ENCODE peak calls at places on chromosomes 1 and 21, in four cellular contexts. O is lower leg skin, L is heart left ventricle, B is H54. Z is an unnamed sample.

GRCh38 chr1:64137569-64137936 is 65.9 kb upstream of the UBE2U start:
- DNase-seq in O (no peak), L (no peak), B (no peak), Z (no peak)

GRCh38 chr21:21188513-21189188 is 190.4 kb downstream of the NCAM2 start:
- DNase-seq in O (no peak), L (no peak), B (no peak), Z (no peak)

GRCh38 chr1:116806245-116806644 is 52.0 kb downstream of the CD2 start:
- DNase-seq in O (no peak), L (no peak), B (no peak), Z (no peak)

GRCh38 chr1:190124068-190124467 is 353.6 kb downstream of the BRINP3 start:
- DNase-seq in O (no peak), L (no peak), B (no peak), Z (no peak)

GRCh38 chr21:16258834-16259611 is 529.2 kb downstream of the USP25 start:
- DNase-seq in O (no peak), L (no peak), B (no peak), Z (no peak)

GRCh38 chr1:116740726-116741125 is 13.5 kb upstream of the CD2 start:
- DNase-seq in O (no peak), L (no peak), B (no peak), Z (no peak)

GRCh38 chr1:211323156-211324063 is 3.2 kb upstream of the TRAF5 start:
- DNase-seq in O (peak), L (peak), B (peak), Z (peak)

GRCh38 chr1:89606227-89606945 is 26.5 kb upstream of the LRRC8C start:
- DNase-seq in O (no peak), L (no peak), B (no peak), Z (no peak)

GRCh38 chr1:9302745-9303524 is 10.2 kb downstream of the SPSB1 start:
- DNase-seq in O (no peak), L (peak), B (peak), Z (no peak)

GRCh38 chr1:16120411-16120810 is 35.5 kb downstream of the EPHA2 start:
- DNase-seq in O (no peak), L (no peak), B (no peak), Z (no peak)

GRCh38 chr1:150066838-150067183 is 765 bp upstream of the VPS45 start:
- DNase-seq in O (peak), L (peak), B (no peak), Z (peak)

DNA sequence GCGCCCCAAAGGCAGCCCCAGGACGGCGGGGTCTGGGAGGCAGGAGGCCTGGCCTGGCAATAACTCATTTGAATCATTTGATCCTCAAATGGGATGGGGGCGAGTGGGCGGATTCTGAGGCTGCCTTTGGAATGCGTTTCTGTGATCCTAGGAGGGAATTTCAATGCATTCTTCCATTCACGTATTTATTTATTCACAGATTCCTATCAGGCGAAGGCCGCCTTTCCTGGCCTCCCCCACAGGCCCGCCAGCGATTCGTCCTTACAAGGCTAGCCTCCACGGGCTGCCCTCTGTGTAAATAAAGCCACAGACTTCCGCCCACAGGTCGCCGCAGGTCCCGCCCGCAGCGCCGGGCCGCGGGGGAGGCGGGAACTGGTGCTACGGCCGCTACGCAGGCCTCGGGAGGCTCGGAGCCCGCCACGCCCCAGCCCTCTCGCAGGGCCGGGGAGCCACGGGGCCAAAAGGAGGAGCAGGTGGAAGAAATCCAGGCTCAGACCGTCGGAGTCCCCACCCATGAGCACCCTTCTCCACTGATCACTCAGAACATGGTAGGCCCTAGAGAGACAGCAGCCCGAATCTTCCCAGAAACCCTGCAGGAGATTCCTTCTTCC is 31.3 kb upstream of the JUN start:
- DNase-seq in O (peak), L (peak), B (peak), Z (peak)
- TF ChIP-seq POLR2A in O (no peak), L (no peak), B (peak), Z (no peak)

DNA sequence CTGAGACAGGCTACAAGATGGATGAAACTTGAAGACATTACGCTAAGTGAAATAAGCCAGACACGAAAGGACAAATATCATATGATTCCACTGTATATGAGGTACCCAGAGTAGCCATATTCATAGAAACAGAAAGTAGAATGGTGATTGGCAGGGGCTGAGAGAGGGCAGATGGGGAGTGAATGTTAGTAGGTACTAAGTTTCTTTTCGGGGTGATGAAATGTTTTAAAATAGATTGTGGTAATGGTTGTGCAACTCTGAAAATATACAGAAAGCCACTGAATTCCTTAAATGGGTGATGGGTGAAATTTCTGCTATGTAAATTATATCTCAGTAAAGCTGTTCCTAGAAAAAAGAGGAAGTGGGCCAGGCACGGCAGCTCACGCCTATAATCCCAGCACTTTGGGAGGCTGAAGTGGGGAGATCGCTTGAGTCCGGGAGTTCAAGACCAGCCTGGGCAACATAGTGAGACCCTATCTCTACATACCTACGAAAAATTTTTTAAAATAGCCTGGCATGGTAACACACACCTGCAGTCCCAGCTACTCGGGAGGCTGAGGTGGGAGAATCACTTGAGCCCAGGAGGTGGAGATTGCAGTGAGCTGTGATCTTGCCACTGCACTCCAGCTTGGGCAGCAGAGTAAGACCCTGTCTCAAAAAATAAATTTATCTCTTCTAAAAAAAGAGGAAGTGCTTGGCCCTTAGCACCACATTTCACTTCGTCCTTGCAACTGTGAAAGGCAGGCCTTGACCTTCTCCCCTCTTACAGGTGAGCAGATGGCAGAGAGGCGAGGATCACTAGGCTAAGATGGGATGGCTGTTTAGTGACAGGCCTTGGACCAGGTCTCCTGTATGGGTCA is 16.0 kb downstream of the SLC27A3 start:
- DNase-seq in O (peak), L (no peak), B (no peak), Z (peak)
- TF ChIP-seq POLR2A in O (no peak), L (no peak), B (no peak), Z (no peak)

GRCh38 chr1:3777647-3778589 is 5.4 kb downstream of the SMIM1 start:
- DNase-seq in O (no peak), L (no peak), B (no peak), Z (no peak)
- TF ChIP-seq POLR2A in O (no peak), L (no peak), B (no peak), Z (peak)

DNA sequence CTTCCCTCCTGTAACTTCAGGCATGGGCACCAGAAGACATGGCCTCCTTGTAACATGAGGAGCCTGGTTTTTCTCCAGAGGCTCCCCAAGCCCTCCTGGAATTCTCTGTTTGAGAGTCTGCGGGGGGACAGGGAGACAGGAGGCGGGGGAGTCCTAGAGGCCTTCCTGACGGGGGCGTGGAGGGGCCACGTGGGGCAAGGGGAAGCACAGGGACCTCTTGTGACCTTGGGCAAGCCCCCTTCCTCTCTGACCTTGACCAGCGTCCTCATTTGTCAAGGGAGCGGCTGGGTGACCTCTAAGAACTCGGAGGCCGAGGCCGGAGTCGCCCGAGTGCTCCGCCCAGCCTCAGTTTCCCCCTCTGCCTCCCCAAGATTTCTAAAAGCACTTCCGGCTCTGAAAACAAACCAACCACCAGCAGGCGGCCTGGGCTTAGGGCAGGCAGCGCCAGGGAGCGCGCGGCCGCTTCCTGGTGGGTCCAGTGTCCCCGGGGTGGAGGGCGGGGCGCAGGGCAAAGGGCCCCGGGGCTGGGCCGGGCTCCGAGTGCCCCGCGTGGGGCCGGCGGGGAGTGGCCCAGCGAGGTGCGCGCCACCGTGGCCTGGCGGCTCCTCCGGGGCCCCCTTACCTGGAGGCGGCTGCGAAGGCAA is 361 bp downstream of the TMCO4 start:
- DNase-seq in O (peak), L (peak), B (peak), Z (peak)
- TF ChIP-seq POLR2A in O (no peak), L (no peak), B (no peak), Z (peak)

DNA sequence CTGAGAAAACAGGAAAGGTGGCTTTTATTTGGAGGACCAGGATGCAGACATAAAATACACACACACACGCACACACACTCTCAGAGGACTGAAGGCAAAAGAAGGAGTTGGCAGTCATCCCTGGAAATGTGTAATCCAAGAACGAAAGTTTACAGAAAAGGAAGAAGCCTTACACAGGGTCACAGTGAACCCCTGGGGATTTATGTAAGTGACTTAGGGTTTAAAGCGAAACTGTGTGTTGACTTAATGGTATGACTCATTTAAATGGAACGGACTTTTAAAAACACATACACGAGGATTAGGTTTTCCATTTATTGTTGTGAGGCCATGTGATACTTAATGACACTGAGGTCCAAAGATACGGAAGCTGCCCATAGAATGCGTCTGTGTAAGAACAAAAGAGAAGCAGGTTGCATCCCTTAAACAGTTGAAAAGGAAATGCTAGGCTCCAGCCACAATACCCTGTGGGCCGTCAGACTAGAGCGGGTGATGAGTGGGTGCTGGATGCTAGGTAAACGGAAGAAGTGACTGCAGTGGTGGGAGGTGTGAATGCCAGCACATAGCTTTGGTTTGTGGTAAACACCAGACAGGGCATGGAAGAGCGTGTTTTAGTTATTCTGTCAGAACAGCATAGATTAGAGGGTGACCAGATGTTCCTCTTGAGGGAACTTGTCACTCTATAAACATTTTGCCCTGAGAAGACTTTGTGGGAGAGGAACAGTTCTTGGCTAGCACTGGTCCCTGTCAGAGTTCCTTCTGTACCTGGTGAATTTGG is 21.6 kb upstream of the BCL10 start:
- DNase-seq in O (peak), L (peak), B (peak), Z (no peak)
- TF ChIP-seq POLR2A in O (no peak), L (no peak), B (no peak), Z (no peak)

GRCh38 chr1:27395441-27396195 is 3.2 kb downstream of the GPR3 start:
- DNase-seq in O (peak), L (peak), B (peak), Z (no peak)
- TF ChIP-seq POLR2A in O (no peak), L (no peak), B (no peak), Z (no peak)

GRCh38 chr1:17419626-17420328 is 19.7 kb downstream of the RCC2 start:
- DNase-seq in O (peak), L (peak), B (no peak), Z (peak)
- TF ChIP-seq POLR2A in O (no peak), L (peak), B (no peak), Z (no peak)

GRCh38 chr1:145823565-145824498 is at the start of the genes POLR3C and RNF115:
- DNase-seq in O (peak), L (peak), B (peak), Z (peak)
- TF ChIP-seq POLR2A in O (no peak), L (peak), B (peak), Z (peak)